ENCODE peak calls at places on chromosomes 7 and 10, in six cellular contexts. W, A, O, F, D and M are unnamed samples.

GRCh38 chr10:31647861-31648260 is 280.8 kb downstream of the ARHGAP12 start:
- DNase-seq in W (no peak), A (no peak), O (no peak), F (no peak), D (no peak), M (no peak)

GRCh38 chr10:132364594-132364970 is 32.4 kb upstream of the PWWP2B start:
- DNase-seq in W (no peak), A (no peak), O (peak), F (peak), D (no peak), M (no peak)

GRCh38 chr7:84092207-84092606 is 102.4 kb downstream of the SEMA3A start:
- DNase-seq in W (no peak), A (no peak), O (no peak), F (no peak), D (no peak), M (no peak)

GRCh38 chr10:21907436-21907835 is 96.1 kb downstream of the DNAJC1 start:
- DNase-seq in W (no peak), A (no peak), O (no peak), F (no peak), D (no peak), M (no peak)

GRCh38 chr7:36208997-36209813 is 56.2 kb downstream of the EEPD1 start:
- DNase-seq in W (no peak), A (no peak), O (no peak), F (peak), D (peak), M (no peak)

GRCh38 chr7:135709508-135709907 is 18.5 kb downstream of the SLC13A4 start:
- DNase-seq in W (no peak), A (no peak), O (no peak), F (no peak), D (no peak), M (no peak)

GRCh38 chr10:86861351-86861750 is 96.1 kb downstream of the MMRN2 start:
- DNase-seq in W (no peak), A (no peak), O (no peak), F (no peak), D (no peak), M (no peak)

GRCh38 chr7:149558149-149558861 is 60.7 kb upstream of the ZNF746 start:
- DNase-seq in W (peak), A (no peak), O (no peak), F (no peak), D (no peak), M (no peak)

GRCh38 chr10:101617102-101617823 is 29.1 kb downstream of the DPCD start:
- DNase-seq in W (no peak), A (no peak), O (no peak), F (peak), D (no peak), M (peak)

GRCh38 chr7:112997831-112998230 is 88.8 kb downstream of the GPR85 start:
- DNase-seq in W (no peak), A (no peak), O (no peak), F (no peak), D (no peak), M (no peak)

GRCh38 chr7:140000666-140001268 is 62.0 kb downstream of the PARP12 start:
- DNase-seq in W (no peak), A (no peak), O (no peak), F (no peak), D (no peak), M (no peak)

GRCh38 chr10:75532253-75532924 is 101.0 kb downstream of the LRMDA start:
- DNase-seq in W (peak), A (no peak), O (no peak), F (no peak), D (peak), M (no peak)

GRCh38 chr7:31129067-31129466 is 77.0 kb downstream of the ADCYAP1R1 start:
- DNase-seq in W (no peak), A (no peak), O (no peak), F (no peak), D (no peak), M (no peak)

GRCh38 chr7:121608785-121609184 is 212.7 kb upstream of the FAM3C start:
- DNase-seq in W (no peak), A (no peak), O (no peak), F (no peak), D (no peak), M (no peak)

GRCh38 chr7:13628231-13629001 is 361.1 kb downstream of the ETV1 start:
- DNase-seq in W (peak), A (no peak), O (no peak), F (no peak), D (peak), M (no peak)

GRCh38 chr10:23063387-23064287 is 31.7 kb upstream of the MSRB2 start:
- DNase-seq in W (peak), A (no peak), O (no peak), F (no peak), D (peak), M (no peak)

GRCh38 chr10:70558871-70559810 is 43.4 kb downstream of the PRF1 start:
- DNase-seq in W (peak), A (no peak), O (peak), F (peak), D (peak), M (peak)

GRCh38 chr10:11576092-11576809 is 35.2 kb downstream of the USP6NL start:
- DNase-seq in W (no peak), A (no peak), O (no peak), F (no peak), D (no peak), M (no peak)

GRCh38 chr7:73912223-73912622 is 51.3 kb downstream of the TMEM270 start:
- DNase-seq in W (no peak), A (no peak), O (no peak), F (no peak), D (no peak), M (no peak)

GRCh38 chr10:72086466-72087391 is 1.6 kb downstream of the SPOCK2 start:
- DNase-seq in W (no peak), A (no peak), O (no peak), F (no peak), D (peak), M (peak)

GRCh38 chr7:80923211-80923612 is 4.4 kb upstream of the SEMA3C start:
- DNase-seq in W (no peak), A (no peak), O (no peak), F (no peak), D (no peak), M (no peak)

GRCh38 chr7:11434371-11434770 is 397.6 kb downstream of the THSD7A start:
- DNase-seq in W (peak), A (no peak), O (no peak), F (no peak), D (no peak), M (no peak)

GRCh38 chr10:93773120-93773519 is 15.4 kb downstream of the LGI1 start:
- DNase-seq in W (no peak), A (no peak), O (no peak), F (no peak), D (no peak), M (no peak)

GRCh38 chr7:71683382-71683781 is 551.4 kb downstream of the GALNT17 start:
- DNase-seq in W (no peak), A (no peak), O (no peak), F (no peak), D (no peak), M (no peak)
- H3K4me3 ChIP-seq in W (no peak), A (no peak), O (no peak), F (no peak), D (no peak), M (no peak)

GRCh38 chr7:604038-604883 is 84.6 kb upstream of the PDGFA start:
- DNase-seq in W (peak), A (peak), O (no peak), F (peak), D (peak), M (no peak)
- H3K4me3 ChIP-seq in W (no peak), A (no peak), O (no peak), F (peak), D (peak), M (no peak)

DNA sequence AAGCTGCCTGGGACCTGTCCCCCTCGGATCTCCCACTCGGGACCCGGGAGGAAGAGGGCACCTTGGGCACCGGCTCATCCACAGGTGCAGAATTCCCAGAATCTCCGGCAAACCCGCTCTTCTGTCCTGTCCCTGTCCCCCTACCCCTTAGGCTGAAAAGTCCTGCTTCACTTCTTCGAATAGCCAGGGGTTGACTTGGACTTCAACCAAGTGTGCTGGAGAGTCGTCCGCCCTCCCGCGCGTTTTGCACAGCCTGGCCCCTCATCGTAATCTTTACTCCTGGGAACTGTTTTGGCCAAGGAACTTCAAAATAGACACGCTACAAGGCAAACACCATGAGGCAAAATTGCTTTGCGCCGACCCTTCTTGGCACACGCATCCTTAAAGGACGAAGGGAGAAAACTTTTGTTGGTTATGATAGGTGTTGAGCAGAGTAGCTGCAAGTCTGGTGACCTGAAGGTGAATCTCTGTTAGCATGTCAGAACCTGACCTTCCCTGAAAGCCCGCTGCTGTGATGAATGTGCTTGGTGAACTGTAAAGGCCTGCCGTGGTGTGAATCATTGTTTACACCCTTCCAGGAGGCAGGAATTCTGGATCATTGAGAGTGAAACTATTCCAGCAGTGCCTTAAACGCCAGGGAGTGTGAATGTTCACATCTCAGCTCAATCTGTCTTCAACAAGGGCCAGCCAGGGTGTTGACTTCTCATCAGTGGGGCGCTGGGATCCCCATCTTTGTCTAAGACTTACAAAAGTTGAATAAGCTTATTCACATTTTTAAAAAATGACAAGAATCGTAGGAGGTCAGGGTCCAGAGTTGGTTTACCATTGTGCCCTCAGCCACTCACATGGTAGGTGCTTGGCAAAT is 589 bp upstream of the RAPGEF5 start:
- DNase-seq in W (peak), A (no peak), O (peak), F (no peak), D (no peak), M (peak)
- H3K4me3 ChIP-seq in W (peak), A (no peak), O (peak), F (peak), D (no peak), M (peak)

GRCh38 chr10:26446258-26446657 is 8.1 kb downstream of the APBB1IP start:
- DNase-seq in W (no peak), A (no peak), O (no peak), F (no peak), D (no peak), M (no peak)

GRCh38 chr10:26451903-26452302 is 13.8 kb downstream of the APBB1IP start:
- DNase-seq in W (no peak), A (no peak), O (no peak), F (no peak), D (no peak), M (no peak)

GRCh38 chr10:26449726-26450125 is 11.6 kb downstream of the APBB1IP start:
- DNase-seq in W (no peak), A (no peak), O (no peak), F (no peak), D (no peak), M (no peak)

GRCh38 chr10:26448292-26448691 is 10.2 kb downstream of the APBB1IP start:
- DNase-seq in W (no peak), A (no peak), O (no peak), F (no peak), D (no peak), M (no peak)

GRCh38 chr10:26448706-26449435 is 10.7 kb downstream of the APBB1IP start:
- DNase-seq in W (no peak), A (no peak), O (no peak), F (no peak), D (no peak), M (no peak)
- H3K4me3 ChIP-seq in W (no peak), A (no peak), O (no peak), F (no peak), D (no peak), M (no peak)